ENCODE peak calls at places on chromosomes 13 and 19, in five cellular contexts. G is NCI-H1694 treated with DMSO at 0.1 percent for 48 hours; T is tibial artery; U is HTR-8/SVneo; S is activated CD4-positive, alpha-beta T cell treated with anti-CD3 and anti-CD28 coated beads, Interleukin-2, amount 50 U/mL, for 1 hour. K is an unnamed sample.

GRCh38 chr19:13913352-13913751 is 7.4 kb downstream of the CC2D1A start:
- DNase-seq in G (no peak), T (no peak), U (no peak), S (no peak), K (no peak)

GRCh38 chr19:19578241-19578640 is 40.2 kb downstream of the CILP2 start:
- DNase-seq in G (peak), T (no peak), U (no peak), S (no peak), K (no peak)

GRCh38 chr19:3565177-3565576 is 7.6 kb upstream of the HMG20B start:
- DNase-seq in G (no peak), T (no peak), U (peak), S (no peak), K (peak)

GRCh38 chr19:50311723-50312635 is 17.2 kb downstream of the KCNC3 start:
- DNase-seq in G (peak), T (no peak), U (peak), S (no peak), K (peak)

GRCh38 chr13:53189162-53189561 is 160.5 kb downstream of the OLFM4 start:
- DNase-seq in G (no peak), T (no peak), U (no peak), S (no peak), K (no peak)

GRCh38 chr13:80341771-80342271 is 895 bp upstream of the SPRY2 start:
- DNase-seq in G (peak), T (peak), U (no peak), S (no peak), K (peak)

GRCh38 chr13:75514080-75515040 is 23.3 kb downstream of the COMMD6 start:
- DNase-seq in G (no peak), T (no peak), U (no peak), S (no peak), K (no peak)

GRCh38 chr19:43939557-43940260 is 4.6 kb upstream of the ZNF45 start:
- DNase-seq in G (no peak), T (no peak), U (no peak), S (no peak), K (no peak)

GRCh38 chr19:30169196-30169900 is 202.8 kb upstream of the ZNF536 start:
- DNase-seq in G (no peak), T (no peak), U (no peak), S (no peak), K (no peak)

GRCh38 chr19:45451181-45451849 is 16.5 kb upstream of the FOSB start:
- DNase-seq in G (no peak), T (peak), U (no peak), S (peak), K (peak)

GRCh38 chr13:76036176-76036575 is 400.0 kb downstream of the LMO7 start:
- DNase-seq in G (no peak), T (no peak), U (no peak), S (no peak), K (no peak)

GRCh38 chr13:41053384-41053826 is 7.9 kb upstream of the WBP4 start:
- DNase-seq in G (no peak), T (no peak), U (no peak), S (no peak), K (no peak)

GRCh38 chr19:58117841-58118575 is 20.0 kb upstream of the ZSCAN18 start:
- DNase-seq in G (no peak), T (no peak), U (no peak), S (no peak), K (peak)

GRCh38 chr13:90428522-90429210 is 918.8 kb upstream of the MIR17HG start:
- DNase-seq in G (no peak), T (no peak), U (no peak), S (no peak), K (no peak)

GRCh38 chr13:46717275-46717674 is 79.7 kb downstream of the ESD start:
- DNase-seq in G (no peak), T (no peak), U (no peak), S (no peak), K (no peak)

GRCh38 chr19:49453013-49453756 is at the start of gene ALDH16A1:
- DNase-seq in G (peak), T (peak), U (peak), S (peak), K (peak)

GRCh38 chr19:33133438-33134031 is 1.6 kb downstream of the WDR88 start:
- DNase-seq in G (no peak), T (no peak), U (no peak), S (no peak), K (peak)

GRCh38 chr19:48636859-48637448 is at the start of gene DBP:
- DNase-seq in G (peak), T (peak), U (no peak), S (peak), K (peak)

GRCh38 chr13:51674276-51674675 is 90.0 kb downstream of the WDFY2 start:
- DNase-seq in G (no peak), T (no peak), U (no peak), S (no peak), K (peak)

GRCh38 chr19:32928806-32929205 is 43.0 kb downstream of the CEP89 start:
- DNase-seq in G (no peak), T (no peak), U (no peak), S (no peak), K (no peak)

GRCh38 chr19:45450042-45450380 is 17.8 kb upstream of the FOSB start:
- DNase-seq in G (no peak), T (no peak), U (no peak), S (no peak), K (no peak)

GRCh38 chr13:42405665-42406390 is 133.9 kb downstream of the AKAP11 start:
- DNase-seq in G (no peak), T (no peak), U (no peak), S (no peak), K (no peak)

GRCh38 chr19:16615788-16616187 is 12.2 kb downstream of the MED26 start:
- DNase-seq in G (no peak), T (no peak), U (no peak), S (no peak), K (no peak)

GRCh38 chr19:2661615-2662014 is 40.9 kb downstream of the GNG7 start:
- DNase-seq in G (no peak), T (no peak), U (no peak), S (no peak), K (no peak)

GRCh38 chr13:39516140-39516539 is 86.9 kb downstream of the LHFPL6 start:
- DNase-seq in G (no peak), T (no peak), U (no peak), S (no peak), K (no peak)

GRCh38 chr13:34357435-34358232 is 539.7 kb downstream of the RFC3 start:
- DNase-seq in G (no peak), T (no peak), U (peak), S (no peak), K (peak)

GRCh38 chr13:73198888-73199497 is 140.2 kb downstream of the KLF5 start:
- DNase-seq in G (no peak), T (no peak), U (no peak), S (no peak), K (no peak)

GRCh38 chr13:40629678-40630384 is 36.6 kb downstream of the FOXO1 start:
- DNase-seq in G (no peak), T (no peak), U (no peak), S (no peak), K (peak)

GRCh38 chr19:15623711-15624318 is 8.8 kb downstream of the CYP4F8 start:
- DNase-seq in G (no peak), T (no peak), U (no peak), S (no peak), K (peak)

GRCh38 chr19:13042443-13043130 is 47.3 kb downstream of the NFIX start:
- DNase-seq in G (no peak), T (no peak), U (no peak), S (no peak), K (no peak)

GRCh38 chr19:38209671-38210457 is 14.2 kb downstream of the DPF1 start:
- DNase-seq in G (peak), T (peak), U (no peak), S (no peak), K (peak)

GRCh38 chr13:43493496-43494000 is 293.2 kb downstream of the ENOX1 start:
- DNase-seq in G (no peak), T (no peak), U (no peak), S (no peak), K (no peak)

GRCh38 chr13:94419304-94419943 is 60.1 kb downstream of the DCT start:
- DNase-seq in G (no peak), T (no peak), U (no peak), S (no peak), K (no peak)

GRCh38 chr19:40407714-40408600 is 5.2 kb downstream of the PRX start:
- DNase-seq in G (no peak), T (no peak), U (no peak), S (no peak), K (no peak)

GRCh38 chr19:6222884-6223283 is 56.9 kb downstream of the MLLT1 start:
- DNase-seq in G (no peak), T (no peak), U (no peak), S (no peak), K (no peak)

GRCh38 chr19:44611812-44612295 is 1.5 kb upstream of the IGSF23 start:
- DNase-seq in G (no peak), T (no peak), U (no peak), S (no peak), K (no peak)

GRCh38 chr19:58480481-58480830 is 4.3 kb downstream of the ZNF446 start:
- DNase-seq in G (no peak), T (no peak), U (no peak), S (no peak), K (no peak)

GRCh38 chr19:15421726-15422260 is 3.0 kb upstream of the AKAP8L start:
- DNase-seq in G (peak), T (no peak), U (no peak), S (no peak), K (no peak)